ENCODE peak calls at places on chromosomes 3 and 15, in six cellular contexts. One of them, this sample, is unnamed.

GRCh38 chr15:63232943-63233342 is 43.5 kb downstream of the RAB8B start:
- DNase-seq in AG09319: no peak
- DNase-seq in pancreas: no peak
- DNase-seq in midbrain: no peak
- DNase-seq in glutamatergic neuron: no peak
- DNase-seq in kidney tubule cell: no peak
- DNase-seq in this sample: no peak

GRCh38 chr3:112815981-112816380 is 30.7 kb downstream of the CD200R1L start:
- DNase-seq in kidney tubule cell: no peak
- DNase-seq in glutamatergic neuron: no peak
- DNase-seq in midbrain: no peak
- DNase-seq in pancreas: no peak
- DNase-seq in AG09319: no peak
- DNase-seq in this sample: no peak

GRCh38 chr3:111152506-111152905 is 80.9 kb downstream of the NECTIN3 start:
- DNase-seq in midbrain: no peak
- DNase-seq in kidney tubule cell: no peak
- DNase-seq in glutamatergic neuron: no peak
- DNase-seq in AG09319: peak; percentile 28
- DNase-seq in pancreas: no peak
- DNase-seq in this sample: no peak

GRCh38 chr15:45183001-45183400 is 4.8 kb downstream of the SHF start:
- DNase-seq in kidney tubule cell: peak; percentile 43
- DNase-seq in AG09319: no peak
- DNase-seq in midbrain: no peak
- DNase-seq in glutamatergic neuron: no peak
- DNase-seq in pancreas: no peak
- DNase-seq in this sample: no peak

GRCh38 chr3:13712682-13713180 is 163.8 kb downstream of the FBLN2 start:
- DNase-seq in AG09319: no peak
- DNase-seq in kidney tubule cell: no peak
- DNase-seq in pancreas: no peak
- DNase-seq in midbrain: no peak
- DNase-seq in glutamatergic neuron: peak; percentile 4
- DNase-seq in this sample: no peak

GRCh38 chr3:99774467-99774866 is 43.2 kb upstream of the CMSS1 start:
- DNase-seq in pancreas: no peak
- DNase-seq in midbrain: no peak
- DNase-seq in glutamatergic neuron: no peak
- DNase-seq in AG09319: peak; percentile 79
- DNase-seq in kidney tubule cell: peak; percentile 91
- DNase-seq in this sample: no peak

GRCh38 chr15:51623386-51623938 is 891 bp upstream of the DMXL2 start:
- DNase-seq in glutamatergic neuron: no peak
- DNase-seq in AG09319: no peak
- DNase-seq in pancreas: no peak
- DNase-seq in midbrain: no peak
- DNase-seq in kidney tubule cell: no peak
- DNase-seq in this sample: no peak

GRCh38 chr3:140630366-140630765 is 47.5 kb upstream of the TRIM42 start:
- DNase-seq in pancreas: no peak
- DNase-seq in kidney tubule cell: no peak
- DNase-seq in midbrain: no peak
- DNase-seq in AG09319: no peak
- DNase-seq in glutamatergic neuron: no peak
- DNase-seq in this sample: no peak

GRCh38 chr3:66378256-66378655 is 122.6 kb downstream of the LRIG1 start:
- DNase-seq in pancreas: no peak
- DNase-seq in kidney tubule cell: no peak
- DNase-seq in AG09319: no peak
- DNase-seq in glutamatergic neuron: peak; percentile 59
- DNase-seq in midbrain: no peak
- DNase-seq in this sample: no peak

GRCh38 chr3:47162695-47163022 is 1.3 kb downstream of the SETD2 start:
- DNase-seq in pancreas: no peak
- DNase-seq in kidney tubule cell: peak; percentile 20
- DNase-seq in glutamatergic neuron: no peak
- DNase-seq in midbrain: no peak
- DNase-seq in AG09319: no peak
- DNase-seq in this sample: peak; percentile 8

GRCh38 chr3:58666683-58667082 is at the start of gene FAM3D:
- DNase-seq in midbrain: no peak
- DNase-seq in kidney tubule cell: peak; percentile 74
- DNase-seq in glutamatergic neuron: no peak
- DNase-seq in AG09319: no peak
- DNase-seq in pancreas: no peak
- DNase-seq in this sample: no peak